ENCODE peak calls at places on chromosome 19, in eight cellular contexts. J is AG04450; L is heart left ventricle; X is CD8-positive, alpha-beta memory T cell; W is body of pancreas; O is heart right ventricle; B is adipocyte; U is A549. D is an unnamed sample. For H3K9me3, the result is how much of the 10 kb centered on the place peaks cover.

GRCh38 chr19:10836478-10837325 is 690 bp upstream of the TMED1 start:
- DNase-seq in W (peak), J (no peak), B (no peak), L (peak), O (peak), X (peak), U (peak), D (peak)

GRCh38 chr19:47444388-47444821 is 25.1 kb upstream of the MEIS3 start:
- DNase-seq in J (no peak), W (no peak), L (no peak), U (no peak), B (no peak), X (no peak), O (no peak), D (no peak)

GRCh38 chr19:58385313-58386165 is 1.5 kb upstream of the RPS5 start:
- DNase-seq in U (no peak), W (no peak), O (no peak), J (no peak), L (no peak), B (no peak), X (no peak), D (no peak)

GRCh38 chr19:41882568-41883462 is at the start of gene ARHGEF1:
- DNase-seq in W (peak), O (peak), B (peak), L (peak), U (peak), X (peak), J (no peak), D (peak)

GRCh38 chr19:30686252-30686762 is 314.1 kb downstream of the ZNF536 start:
- DNase-seq in O (no peak), B (peak), J (no peak), X (no peak), U (no peak), L (no peak), W (no peak), D (no peak)

GRCh38 chr19:17114414-17114831 is 38.8 kb downstream of the MYO9B start:
- DNase-seq in J (no peak), X (no peak), B (no peak), O (no peak), W (no peak), U (no peak), L (no peak), D (no peak)

GRCh38 chr19:29524912-29525870 is 603 bp upstream of the VSTM2B start:
- DNase-seq in U (no peak), B (no peak), W (no peak), J (no peak), O (no peak), L (peak), X (no peak), D (no peak)

GRCh38 chr19:45757696-45758095 is 11.4 kb downstream of the SIX5 start:
- DNase-seq in J (no peak), L (no peak), X (no peak), W (no peak), B (peak), U (no peak), O (no peak), D (no peak)

GRCh38 chr19:4352701-4353121 is 9.3 kb downstream of the MPND start:
- DNase-seq in X (no peak), U (peak), J (no peak), O (no peak), B (peak), W (no peak), L (no peak), D (no peak)

GRCh38 chr19:42401365-42402303 is 11.5 kb upstream of the CNFN start:
- DNase-seq in L (peak), O (peak), B (peak), X (peak), J (peak), W (peak), U (peak), D (peak)

GRCh38 chr19:5536337-5536894 is 31.3 kb downstream of the TINCR start:
- DNase-seq in B (peak), X (no peak), O (peak), W (peak), J (no peak), L (peak), U (peak), D (no peak)

GRCh38 chr19:48333467-48334384 is 8.4 kb downstream of the EMP3 start:
- DNase-seq in J (peak), B (peak), L (peak), X (peak), O (peak), W (peak), U (peak), D (peak)

GRCh38 chr19:47587295-47587694 is 14.3 kb upstream of the ZNF541 start:
- DNase-seq in B (no peak), L (no peak), O (no peak), U (no peak), X (no peak), W (no peak), J (no peak), D (no peak)

GRCh38 chr19:403221-404036 is 5.5 kb downstream of the C2CD4C start:
- DNase-seq in U (no peak), L (no peak), B (no peak), O (no peak), X (no peak), J (no peak), W (no peak), D (no peak)

GRCh38 chr19:29528350-29528945 is 2.7 kb downstream of the VSTM2B start:
- DNase-seq in O (peak), W (peak), J (peak), L (peak), U (peak), B (peak), X (peak), D (no peak)

GRCh38 chr19:17127671-17128070 is 52.1 kb downstream of the MYO9B start:
- DNase-seq in B (no peak), L (no peak), W (no peak), U (no peak), O (no peak), J (no peak), X (no peak), D (no peak)

GRCh38 chr19:41928221-41928683 is at the start of gene ERFL:
- DNase-seq in L (no peak), O (no peak), B (peak), X (no peak), J (no peak), U (no peak), W (no peak), D (no peak)

GRCh38 chr19:54674021-54674617 is 11.3 kb downstream of the LILRB4 start:
- DNase-seq in B (peak), O (no peak), L (no peak), X (no peak), J (no peak), W (no peak), U (peak), D (no peak)

GRCh38 chr19:50659318-50660082 is 10.3 kb downstream of the C19orf81 start:
- DNase-seq in O (no peak), W (no peak), J (no peak), U (no peak), B (no peak), X (no peak), L (no peak), D (no peak)

GRCh38 chr19:44823373-44823698 is 14.4 kb downstream of the BCAM start:
- DNase-seq in L (no peak), B (no peak), W (no peak), X (no peak), O (no peak), J (no peak), U (no peak), D (no peak)

GRCh38 chr19:20879501-20879900 is 43.5 kb upstream of the ZNF85 start:
- DNase-seq in X (no peak), W (no peak), L (no peak), B (no peak), J (no peak), U (no peak), O (no peak), D (no peak)
- H3K9me3 ChIP-seq in X (under half), W (under half), L (under half), B (under half), J (under half), U (under half), O (under half), D (under half)

GRCh38 chr19:20385056-20385455 is 180.5 kb downstream of the ZNF737 start:
- DNase-seq in U (no peak), W (no peak), B (no peak), L (no peak), J (no peak), X (no peak), O (no peak), D (no peak)
- H3K9me3 ChIP-seq in U (under half), W (under half), B (under half), L (under half), J (under half), X (under half), O (half or more), D (under half)

GRCh38 chr19:23222998-23223652 is 27.1 kb downstream of the ZNF724 start:
- DNase-seq in J (no peak), L (no peak), B (no peak), W (no peak), O (no peak), U (no peak), X (no peak), D (no peak)
- H3K9me3 ChIP-seq in J (under half), L (half or more), B (half or more), W (under half), O (half or more), U (half or more), X (under half), D (under half)

GRCh38 chr19:6662692-6663091 is 7.3 kb downstream of the TNFSF14 start:
- DNase-seq in L (no peak), U (no peak), J (no peak), W (no peak), B (no peak), O (no peak), X (no peak), D (no peak)

GRCh38 chr19:6663236-6664187 is 6.4 kb downstream of the TNFSF14 start:
- DNase-seq in W (no peak), U (no peak), J (no peak), B (no peak), O (no peak), X (peak), L (no peak), D (no peak)

GRCh38 chr19:6664916-6665315 is 5.0 kb downstream of the TNFSF14 start:
- DNase-seq in B (no peak), L (no peak), J (no peak), W (no peak), X (no peak), O (no peak), U (no peak), D (no peak)

GRCh38 chr19:6660930-6661329 is 9.0 kb downstream of the TNFSF14 start:
- DNase-seq in W (no peak), U (no peak), J (no peak), B (no peak), O (no peak), X (no peak), L (no peak), D (no peak)
- H3K9me3 ChIP-seq in W (under half), U (under half), J (under half), B (under half), O (under half), X (under half), L (under half), D (under half)

DNA sequence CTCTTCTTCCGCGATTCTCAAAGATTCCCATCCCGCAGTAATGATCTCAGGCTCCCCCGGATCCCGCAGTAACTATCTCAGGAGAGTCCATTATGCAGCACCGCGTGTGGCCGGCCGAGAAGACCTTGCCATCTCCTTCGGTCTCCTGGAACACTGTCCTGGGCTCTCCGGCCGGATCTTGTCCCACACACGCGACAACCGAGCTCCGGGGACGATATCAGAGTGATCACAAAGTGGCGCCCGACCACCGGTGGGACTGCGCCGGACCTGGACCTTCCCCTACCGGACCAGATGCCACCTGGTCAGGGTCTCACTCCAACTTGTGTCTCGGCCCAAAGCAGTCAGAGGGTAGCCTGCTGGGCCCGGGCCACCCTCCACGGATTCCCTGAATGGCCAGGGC is 24.0 kb downstream of the MAN2B1 start:
- DNase-seq in W (no peak), B (no peak), J (no peak), U (no peak), O (no peak), X (no peak), L (no peak), D (no peak)
- H3K9me3 ChIP-seq in W (under half), B (under half), J (under half), U (under half), O (under half), X (under half), L (under half), D (under half)

DNA sequence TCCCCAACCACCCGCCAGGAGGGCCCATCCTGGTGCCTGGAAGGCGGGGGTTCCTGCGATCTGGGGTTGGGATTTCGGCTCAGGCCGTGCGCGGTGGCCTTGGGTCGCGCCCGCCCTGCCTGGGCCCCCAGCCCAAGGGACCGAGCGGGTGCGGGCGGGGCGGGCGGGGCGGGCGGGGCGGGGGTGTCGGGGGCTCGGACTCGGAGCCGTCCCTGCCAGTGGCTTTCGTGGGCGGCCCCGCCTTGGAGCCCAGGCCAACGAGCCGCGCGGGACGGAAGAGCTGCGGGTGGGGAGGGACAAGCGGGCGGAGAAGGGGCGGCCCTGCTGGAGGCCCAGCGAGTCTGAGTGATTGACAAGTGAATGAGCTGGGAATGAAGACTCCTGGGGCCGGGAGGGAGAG is 24.6 kb upstream of the ZNF729 start:
- DNase-seq in U (no peak), J (no peak), B (no peak), W (no peak), L (no peak), O (no peak), X (no peak), D (no peak)
- H3K9me3 ChIP-seq in U (under half), J (half or more), B (under half), W (under half), L (under half), O (under half), X (under half), D (under half)

GRCh38 chr19:32168606-32169005 is 176.8 kb upstream of the ZNF507 start:
- DNase-seq in B (no peak), O (no peak), J (no peak), U (no peak), X (no peak), L (no peak), W (no peak), D (no peak)
- H3K9me3 ChIP-seq in B (under half), O (under half), J (under half), U (under half), X (under half), L (under half), W (under half), D (under half)

DNA sequence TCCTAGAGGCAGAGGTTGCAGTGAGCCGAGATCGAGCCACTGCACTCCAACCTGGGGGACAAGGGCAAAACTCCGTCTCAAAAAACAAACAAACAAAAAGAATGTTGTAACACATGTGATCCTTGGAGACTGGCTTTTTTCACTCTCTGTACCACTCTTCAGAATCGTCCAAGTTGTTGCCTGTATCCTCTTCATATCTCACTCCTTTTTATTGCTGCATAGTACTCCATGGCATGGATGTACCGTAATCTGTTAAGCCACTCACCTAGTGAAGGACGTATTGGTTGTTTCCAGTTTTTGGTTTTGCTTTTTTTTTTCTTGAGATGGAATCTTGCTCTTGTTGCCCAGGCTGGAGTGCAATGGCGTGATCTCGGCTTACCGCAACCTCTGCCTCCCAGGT is 7.0 kb upstream of the CD22 start:
- DNase-seq in J (no peak), O (no peak), W (no peak), L (no peak), X (no peak), B (no peak), U (no peak), D (no peak)
- H3K9me3 ChIP-seq in J (under half), O (under half), W (under half), L (under half), X (under half), B (under half), U (under half), D (under half)

DNA sequence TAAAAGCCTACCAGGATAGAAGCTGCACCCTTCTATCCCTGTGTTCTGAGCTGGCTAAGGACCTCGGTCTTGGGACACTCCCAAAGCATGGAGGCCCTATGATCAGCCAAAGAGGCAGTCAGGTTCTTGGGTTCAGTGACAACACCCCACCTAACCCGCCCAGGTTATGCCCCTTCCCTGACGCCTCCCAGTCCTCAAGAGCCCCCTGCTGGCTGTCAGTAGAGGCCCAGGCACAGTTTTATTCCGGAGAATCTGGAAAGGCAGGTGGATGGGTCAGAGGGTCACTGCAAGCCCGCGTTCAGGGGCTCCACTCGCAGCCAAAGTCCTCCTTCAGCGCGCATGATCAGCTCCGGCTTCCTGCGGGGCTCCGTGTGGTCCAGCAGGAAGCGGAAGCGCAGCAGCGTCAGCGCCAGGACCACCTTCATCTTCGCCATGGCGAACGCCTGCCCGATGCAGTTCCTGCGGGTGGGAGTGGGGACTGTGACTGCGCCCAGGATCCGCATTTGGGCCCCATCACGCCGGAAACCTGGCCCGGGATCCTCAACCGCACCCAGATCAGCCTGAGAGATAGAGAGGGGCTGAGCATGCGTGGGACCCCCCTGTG is 22.3 kb downstream of the OR10H3 start:
- DNase-seq in O (no peak), W (no peak), U (no peak), J (no peak), X (no peak), B (no peak), L (no peak), D (no peak)
- H3K9me3 ChIP-seq in O (under half), W (under half), U (under half), J (under half), X (under half), B (under half), L (under half), D (under half)

DNA sequence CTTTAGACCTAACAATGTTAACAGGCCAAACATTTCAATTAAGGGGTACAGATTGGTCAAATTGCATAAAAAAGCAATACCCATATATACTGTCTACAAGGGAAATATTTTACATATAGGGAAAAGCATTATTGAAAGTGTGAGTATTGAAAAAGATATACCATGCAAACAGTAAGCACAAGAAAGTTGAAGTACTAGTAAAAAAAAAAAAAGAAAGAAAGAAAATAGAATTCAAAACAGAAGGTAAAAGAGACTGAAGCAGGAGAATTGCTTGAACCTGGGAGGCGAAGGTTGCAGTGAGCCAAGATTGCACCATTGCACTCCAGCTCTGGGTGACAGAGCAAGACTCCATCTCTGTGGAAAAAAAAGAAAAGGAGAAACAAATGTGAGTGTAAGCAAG is 5.3 kb upstream of the TEX101 start:
- DNase-seq in J (no peak), O (no peak), L (no peak), X (no peak), W (no peak), B (no peak), U (no peak), D (no peak)
- H3K9me3 ChIP-seq in J (under half), O (under half), L (under half), X (under half), W (under half), B (under half), U (under half), D (under half)

D was measured in T-helper 17 cell.